ENCODE peak calls at places on chromosome X, in nine cellular contexts. One of them, this sample, is unnamed.

GRCh38 chrX:15404712-15405111 is 20.5 kb upstream of the VEGFD start:
- DNase-seq in endodermal cell: no peak
- DNase-seq in lower lobe of right lung: no peak
- DNase-seq in BJ: no peak
- DNase-seq in fibroblast of lung: peak
- DNase-seq in A549: no peak
- DNase-seq in fibroblast of the aortic adventitia: peak
- DNase-seq in lower leg skin: peak
- DNase-seq in HFF-Myc: no peak
- DNase-seq in this sample: no peak

GRCh38 chrX:130395341-130395740 is 6.4 kb upstream of the RBMX2 start:
- DNase-seq in endodermal cell: no peak
- DNase-seq in lower lobe of right lung: no peak
- DNase-seq in BJ: no peak
- DNase-seq in fibroblast of lung: no peak
- DNase-seq in A549: no peak
- DNase-seq in fibroblast of the aortic adventitia: no peak
- DNase-seq in lower leg skin: no peak
- DNase-seq in HFF-Myc: no peak
- DNase-seq in this sample: no peak

GRCh38 chrX:53287493-53288138 is 6.2 kb upstream of the IQSEC2 start:
- DNase-seq in endodermal cell: no peak
- DNase-seq in lower lobe of right lung: peak
- DNase-seq in BJ: no peak
- DNase-seq in fibroblast of lung: peak
- DNase-seq in A549: no peak
- DNase-seq in fibroblast of the aortic adventitia: peak
- DNase-seq in lower leg skin: peak
- DNase-seq in HFF-Myc: peak
- DNase-seq in this sample: no peak

GRCh38 chrX:36974896-36975295 is 33.3 kb upstream of the FAM47C start:
- DNase-seq in endodermal cell: no peak
- DNase-seq in lower lobe of right lung: no peak
- DNase-seq in BJ: no peak
- DNase-seq in fibroblast of lung: no peak
- DNase-seq in A549: no peak
- DNase-seq in fibroblast of the aortic adventitia: no peak
- DNase-seq in lower leg skin: no peak
- DNase-seq in HFF-Myc: no peak
- DNase-seq in this sample: no peak

GRCh38 chrX:69221239-69222102 is 56.2 kb upstream of the PJA1 start:
- DNase-seq in endodermal cell: peak
- DNase-seq in lower lobe of right lung: no peak
- DNase-seq in BJ: no peak
- DNase-seq in fibroblast of lung: no peak
- DNase-seq in A549: no peak
- DNase-seq in fibroblast of the aortic adventitia: no peak
- DNase-seq in lower leg skin: no peak
- DNase-seq in HFF-Myc: no peak
- DNase-seq in this sample: no peak

GRCh38 chrX:3393581-3394111 is 47.2 kb upstream of the MXRA5 start:
- DNase-seq in endodermal cell: peak
- DNase-seq in lower lobe of right lung: no peak
- DNase-seq in BJ: no peak
- DNase-seq in fibroblast of lung: no peak
- DNase-seq in A549: no peak
- DNase-seq in fibroblast of the aortic adventitia: peak
- DNase-seq in lower leg skin: no peak
- DNase-seq in HFF-Myc: peak
- DNase-seq in this sample: no peak

GRCh38 chrX:64206556-64207162 is 1.2 kb upstream of the AMER1 start:
- DNase-seq in endodermal cell: no peak
- DNase-seq in lower lobe of right lung: peak
- DNase-seq in BJ: no peak
- DNase-seq in fibroblast of lung: peak
- DNase-seq in A549: no peak
- DNase-seq in fibroblast of the aortic adventitia: peak
- DNase-seq in lower leg skin: peak
- DNase-seq in HFF-Myc: no peak
- DNase-seq in this sample: no peak

GRCh38 chrX:96568088-96568487 is 116.6 kb upstream of the DIAPH2 start:
- DNase-seq in endodermal cell: no peak
- DNase-seq in lower lobe of right lung: no peak
- DNase-seq in BJ: no peak
- DNase-seq in fibroblast of lung: no peak
- DNase-seq in A549: no peak
- DNase-seq in fibroblast of the aortic adventitia: no peak
- DNase-seq in lower leg skin: no peak
- DNase-seq in HFF-Myc: no peak
- DNase-seq in this sample: no peak

GRCh38 chrX:21153033-21153432 is 221.2 kb upstream of the CNKSR2 start:
- DNase-seq in endodermal cell: no peak
- DNase-seq in lower lobe of right lung: no peak
- DNase-seq in BJ: no peak
- DNase-seq in fibroblast of lung: no peak
- DNase-seq in A549: no peak
- DNase-seq in fibroblast of the aortic adventitia: no peak
- DNase-seq in lower leg skin: no peak
- DNase-seq in HFF-Myc: no peak
- DNase-seq in this sample: no peak

GRCh38 chrX:21153503-21153902 is 220.7 kb upstream of the CNKSR2 start:
- DNase-seq in endodermal cell: no peak
- DNase-seq in lower lobe of right lung: no peak
- DNase-seq in BJ: no peak
- DNase-seq in fibroblast of lung: peak
- DNase-seq in A549: no peak
- DNase-seq in fibroblast of the aortic adventitia: peak
- DNase-seq in lower leg skin: peak
- DNase-seq in HFF-Myc: no peak
- DNase-seq in this sample: no peak

GRCh38 chrX:21158678-21159077 is 215.5 kb upstream of the CNKSR2 start:
- DNase-seq in endodermal cell: peak
- DNase-seq in lower lobe of right lung: no peak
- DNase-seq in BJ: no peak
- DNase-seq in fibroblast of lung: no peak
- DNase-seq in A549: no peak
- DNase-seq in fibroblast of the aortic adventitia: no peak
- DNase-seq in lower leg skin: no peak
- DNase-seq in HFF-Myc: no peak
- DNase-seq in this sample: no peak
- TF ChIP-seq CTCF in endodermal cell: no peak
- TF ChIP-seq CTCF in lower lobe of right lung: no peak
- TF ChIP-seq CTCF in BJ: no peak
- TF ChIP-seq CTCF in fibroblast of lung: no peak
- TF ChIP-seq CTCF in A549: no peak
- TF ChIP-seq CTCF in fibroblast of the aortic adventitia: no peak
- TF ChIP-seq CTCF in lower leg skin: no peak
- TF ChIP-seq CTCF in HFF-Myc: no peak
- TF ChIP-seq CTCF in this sample: no peak

DNA sequence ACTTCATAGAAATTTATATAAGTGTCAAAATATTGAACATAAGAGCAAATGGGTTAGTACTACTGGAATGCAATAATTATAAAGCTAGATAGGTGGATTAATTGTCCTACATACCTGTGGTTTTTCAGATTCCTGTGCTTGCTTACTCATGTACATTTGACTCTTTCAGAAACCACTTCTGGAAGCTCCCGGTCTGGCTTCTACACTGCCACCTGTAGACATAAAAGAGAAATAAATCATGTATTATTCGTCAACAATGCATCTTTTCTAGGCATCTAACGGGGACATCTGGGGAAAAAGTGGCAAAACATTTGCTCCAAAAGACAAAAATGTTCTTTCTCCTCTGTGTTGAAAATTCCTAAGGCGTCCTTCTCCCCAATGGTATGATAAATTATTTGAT is 648.6 kb upstream of the DIPK2B start:
- DNase-seq in endodermal cell: no peak
- DNase-seq in lower lobe of right lung: no peak
- DNase-seq in BJ: no peak
- DNase-seq in fibroblast of lung: peak
- DNase-seq in A549: peak
- DNase-seq in fibroblast of the aortic adventitia: peak
- DNase-seq in lower leg skin: no peak
- DNase-seq in HFF-Myc: peak
- DNase-seq in this sample: no peak
- TF ChIP-seq CTCF in endodermal cell: peak
- TF ChIP-seq CTCF in lower lobe of right lung: peak
- TF ChIP-seq CTCF in BJ: peak
- TF ChIP-seq CTCF in fibroblast of lung: peak
- TF ChIP-seq CTCF in A549: peak
- TF ChIP-seq CTCF in fibroblast of the aortic adventitia: peak
- TF ChIP-seq CTCF in lower leg skin: no peak
- TF ChIP-seq CTCF in HFF-Myc: peak
- TF ChIP-seq CTCF in this sample: peak

DNA sequence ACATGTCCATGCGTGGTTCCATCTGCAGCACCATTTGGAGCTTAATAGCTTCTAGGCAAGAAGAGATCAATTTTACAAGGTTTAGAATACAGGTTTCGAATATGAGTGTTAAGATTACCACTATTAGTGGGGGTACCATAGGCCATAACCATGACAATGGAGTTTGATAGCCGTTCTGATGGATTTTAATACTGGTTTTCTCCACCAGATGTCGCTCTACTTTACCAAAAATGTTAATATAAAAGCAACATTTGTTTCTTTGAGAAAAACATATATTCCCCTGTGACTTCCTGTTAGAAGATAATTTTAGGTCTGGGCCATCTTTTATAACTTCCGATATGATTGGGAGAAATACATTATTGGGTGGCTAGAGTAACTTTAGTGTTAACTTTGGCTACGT is 499.7 kb upstream of the POU3F4 start:
- DNase-seq in endodermal cell: no peak
- DNase-seq in lower lobe of right lung: no peak
- DNase-seq in BJ: no peak
- DNase-seq in fibroblast of lung: peak
- DNase-seq in A549: no peak
- DNase-seq in fibroblast of the aortic adventitia: no peak
- DNase-seq in lower leg skin: no peak
- DNase-seq in HFF-Myc: no peak
- DNase-seq in this sample: no peak
- TF ChIP-seq CTCF in endodermal cell: peak
- TF ChIP-seq CTCF in lower lobe of right lung: peak
- TF ChIP-seq CTCF in BJ: no peak
- TF ChIP-seq CTCF in fibroblast of lung: peak
- TF ChIP-seq CTCF in A549: peak
- TF ChIP-seq CTCF in fibroblast of the aortic adventitia: peak
- TF ChIP-seq CTCF in lower leg skin: no peak
- TF ChIP-seq CTCF in HFF-Myc: no peak
- TF ChIP-seq CTCF in this sample: peak

DNA sequence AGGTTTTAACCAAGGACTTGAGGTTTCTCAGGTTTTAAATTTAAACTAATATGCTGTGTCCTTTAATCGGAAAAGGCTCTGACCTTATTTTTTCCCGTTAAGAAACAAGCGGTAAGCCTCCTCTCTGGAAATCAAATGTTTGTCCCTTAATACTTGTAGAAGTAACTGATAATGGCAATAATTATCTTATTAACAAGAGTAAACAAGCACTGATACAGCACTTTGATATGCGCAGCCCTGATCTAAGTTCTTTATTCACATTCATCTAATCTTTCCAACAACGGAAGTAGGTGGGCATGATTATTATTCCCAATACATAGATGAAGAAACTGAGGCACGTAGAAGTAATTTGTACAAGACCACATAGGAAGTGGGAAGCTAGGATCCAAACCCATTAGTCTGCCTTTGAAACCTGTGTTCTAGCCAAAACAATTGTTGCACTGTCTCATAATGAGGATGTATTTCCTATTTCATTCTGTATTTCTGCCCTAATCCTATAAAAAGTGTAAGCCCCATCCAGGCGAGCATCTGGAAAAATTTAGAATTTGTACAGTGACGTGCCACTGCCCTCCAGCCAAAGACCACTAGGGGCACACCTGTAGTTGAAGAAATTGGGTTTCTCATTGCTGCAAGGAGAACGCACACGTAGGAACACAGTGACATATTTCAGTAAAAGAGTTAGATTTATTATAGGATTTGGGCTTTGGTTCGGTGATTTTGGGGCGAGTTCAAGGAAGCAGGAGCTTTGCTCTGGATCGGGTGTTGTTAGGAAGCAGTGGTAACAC is 605 bp downstream of the CXorf58 start:
- DNase-seq in endodermal cell: peak
- DNase-seq in lower lobe of right lung: no peak
- DNase-seq in BJ: no peak
- DNase-seq in fibroblast of lung: no peak
- DNase-seq in A549: no peak
- DNase-seq in fibroblast of the aortic adventitia: no peak
- DNase-seq in lower leg skin: no peak
- DNase-seq in HFF-Myc: no peak
- DNase-seq in this sample: no peak
- TF ChIP-seq CTCF in endodermal cell: peak
- TF ChIP-seq CTCF in lower lobe of right lung: no peak
- TF ChIP-seq CTCF in BJ: peak
- TF ChIP-seq CTCF in fibroblast of lung: peak
- TF ChIP-seq CTCF in A549: no peak
- TF ChIP-seq CTCF in fibroblast of the aortic adventitia: peak
- TF ChIP-seq CTCF in lower leg skin: no peak
- TF ChIP-seq CTCF in HFF-Myc: peak
- TF ChIP-seq CTCF in this sample: peak

DNA sequence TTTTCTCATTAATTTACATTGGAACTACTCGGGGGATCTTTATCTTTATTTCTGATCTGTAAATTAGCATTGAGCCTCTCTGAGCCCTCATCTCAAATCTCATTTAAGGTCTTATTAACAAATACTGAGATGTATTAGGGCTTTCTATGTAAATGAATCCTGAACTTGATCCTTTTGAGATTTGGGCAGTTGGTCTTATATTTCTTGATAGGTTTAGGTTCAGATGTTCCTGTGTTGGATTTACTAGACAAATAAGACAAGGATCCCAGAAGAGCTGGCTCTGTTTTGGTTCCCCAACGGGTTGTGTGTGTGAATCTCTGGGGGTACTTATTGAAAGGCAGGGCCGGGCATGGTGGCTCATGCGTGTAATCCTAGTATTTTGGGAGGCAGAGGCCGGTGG is 36.1 kb downstream of the LONRF3 start:
- DNase-seq in endodermal cell: no peak
- DNase-seq in lower lobe of right lung: no peak
- DNase-seq in BJ: no peak
- DNase-seq in fibroblast of lung: no peak
- DNase-seq in A549: no peak
- DNase-seq in fibroblast of the aortic adventitia: no peak
- DNase-seq in lower leg skin: no peak
- DNase-seq in HFF-Myc: no peak
- DNase-seq in this sample: no peak
- TF ChIP-seq CTCF in endodermal cell: no peak
- TF ChIP-seq CTCF in lower lobe of right lung: no peak
- TF ChIP-seq CTCF in BJ: no peak
- TF ChIP-seq CTCF in fibroblast of lung: no peak
- TF ChIP-seq CTCF in A549: no peak
- TF ChIP-seq CTCF in fibroblast of the aortic adventitia: no peak
- TF ChIP-seq CTCF in lower leg skin: no peak
- TF ChIP-seq CTCF in HFF-Myc: no peak
- TF ChIP-seq CTCF in this sample: no peak